ENCODE peak calls at places on chromosomes 3 and 15, in nine cellular contexts. One of them, this sample, is unnamed.
A peak's percentile ranks its signal among the peaks of the same experiment; 100 is the strongest.

GRCh38 chr15:56049577-56049976 is 56.2 kb upstream of the NEDD4 start:
- DNase-seq in endodermal cell: no peak
- DNase-seq in A549: no peak
- DNase-seq in body of pancreas: no peak
- DNase-seq in uterus: no peak
- DNase-seq in SJCRH30: no peak
- DNase-seq in PC-3: no peak
- DNase-seq in neuronal stem cell: no peak
- DNase-seq in tibial nerve: no peak
- DNase-seq in this sample: no peak

GRCh38 chr15:40493089-40493840 is 22.5 kb downstream of the CHST14 start:
- DNase-seq in endodermal cell: no peak
- DNase-seq in A549: no peak
- DNase-seq in body of pancreas: no peak
- DNase-seq in uterus: no peak
- DNase-seq in SJCRH30: no peak
- DNase-seq in PC-3: peak; percentile 45
- DNase-seq in neuronal stem cell: no peak
- DNase-seq in tibial nerve: no peak
- DNase-seq in this sample: no peak

GRCh38 chr3:5013021-5013906 is 34.0 kb downstream of the BHLHE40 start:
- DNase-seq in endodermal cell: peak; percentile 91
- DNase-seq in A549: peak; percentile 95
- DNase-seq in body of pancreas: no peak
- DNase-seq in uterus: no peak
- DNase-seq in SJCRH30: no peak
- DNase-seq in PC-3: peak; percentile 80
- DNase-seq in neuronal stem cell: no peak
- DNase-seq in tibial nerve: no peak
- DNase-seq in this sample: no peak

GRCh38 chr3:177452487-177452886 is 255.2 kb upstream of the TBL1XR1 start:
- DNase-seq in endodermal cell: no peak
- DNase-seq in A549: no peak
- DNase-seq in body of pancreas: no peak
- DNase-seq in uterus: peak; percentile 46
- DNase-seq in SJCRH30: peak; percentile 49
- DNase-seq in PC-3: peak; percentile 25
- DNase-seq in neuronal stem cell: no peak
- DNase-seq in tibial nerve: no peak
- DNase-seq in this sample: no peak

GRCh38 chr15:82810863-82811421 is 1.5 kb downstream of the WHAMM start:
- DNase-seq in endodermal cell: no peak
- DNase-seq in A549: no peak
- DNase-seq in body of pancreas: no peak
- DNase-seq in uterus: no peak
- DNase-seq in SJCRH30: peak; percentile 12
- DNase-seq in PC-3: peak; percentile 10
- DNase-seq in neuronal stem cell: no peak
- DNase-seq in tibial nerve: no peak
- DNase-seq in this sample: no peak

GRCh38 chr15:23877502-23878412 is 190.7 kb upstream of the NDN start:
- DNase-seq in endodermal cell: peak; percentile 92
- DNase-seq in A549: peak; percentile 55
- DNase-seq in body of pancreas: peak; percentile 80
- DNase-seq in uterus: peak; percentile 28
- DNase-seq in SJCRH30: peak; percentile 55
- DNase-seq in PC-3: peak; percentile 55
- DNase-seq in neuronal stem cell: peak; percentile 65
- DNase-seq in tibial nerve: no peak
- DNase-seq in this sample: no peak

GRCh38 chr3:171799501-171799900 is 10.8 kb downstream of the PLD1 start:
- DNase-seq in endodermal cell: no peak
- DNase-seq in A549: no peak
- DNase-seq in body of pancreas: no peak
- DNase-seq in uterus: no peak
- DNase-seq in SJCRH30: no peak
- DNase-seq in PC-3: no peak
- DNase-seq in neuronal stem cell: no peak
- DNase-seq in tibial nerve: no peak
- DNase-seq in this sample: no peak

GRCh38 chr15:22810033-22810734 is 23.7 kb downstream of the NIPA1 start:
- DNase-seq in endodermal cell: no peak
- DNase-seq in A549: no peak
- DNase-seq in body of pancreas: no peak
- DNase-seq in uterus: no peak
- DNase-seq in SJCRH30: no peak
- DNase-seq in PC-3: no peak
- DNase-seq in neuronal stem cell: no peak
- DNase-seq in tibial nerve: no peak
- DNase-seq in this sample: no peak

GRCh38 chr3:143850877-143851276 is 2.6 kb upstream of the SLC9A9 start:
- DNase-seq in endodermal cell: no peak
- DNase-seq in A549: no peak
- DNase-seq in body of pancreas: no peak
- DNase-seq in uterus: no peak
- DNase-seq in SJCRH30: no peak
- DNase-seq in PC-3: no peak
- DNase-seq in neuronal stem cell: no peak
- DNase-seq in tibial nerve: no peak
- DNase-seq in this sample: no peak

GRCh38 chr15:87645723-87646122 is 610.8 kb downstream of the NTRK3 start:
- DNase-seq in endodermal cell: no peak
- DNase-seq in A549: no peak
- DNase-seq in body of pancreas: no peak
- DNase-seq in uterus: no peak
- DNase-seq in SJCRH30: no peak
- DNase-seq in PC-3: no peak
- DNase-seq in neuronal stem cell: no peak
- DNase-seq in tibial nerve: no peak
- DNase-seq in this sample: no peak

GRCh38 chr3:189260556-189261493 is 89.1 kb downstream of the TPRG1 start:
- DNase-seq in endodermal cell: no peak
- DNase-seq in A549: no peak
- DNase-seq in body of pancreas: no peak
- DNase-seq in uterus: peak; percentile 45
- DNase-seq in SJCRH30: no peak
- DNase-seq in PC-3: no peak
- DNase-seq in neuronal stem cell: no peak
- DNase-seq in tibial nerve: no peak
- DNase-seq in this sample: no peak

GRCh38 chr3:177396707-177397106 is 199.4 kb upstream of the TBL1XR1 start:
- DNase-seq in endodermal cell: no peak
- DNase-seq in A549: no peak
- DNase-seq in body of pancreas: no peak
- DNase-seq in uterus: no peak
- DNase-seq in SJCRH30: no peak
- DNase-seq in PC-3: no peak
- DNase-seq in neuronal stem cell: no peak
- DNase-seq in tibial nerve: no peak
- DNase-seq in this sample: no peak

GRCh38 chr3:128807186-128807830 is 72.1 kb upstream of the ACAD9 start:
- DNase-seq in endodermal cell: no peak
- DNase-seq in A549: no peak
- DNase-seq in body of pancreas: no peak
- DNase-seq in uterus: no peak
- DNase-seq in SJCRH30: no peak
- DNase-seq in PC-3: no peak
- DNase-seq in neuronal stem cell: no peak
- DNase-seq in tibial nerve: no peak
- DNase-seq in this sample: no peak

GRCh38 chr15:78203346-78204225 is 30.8 kb downstream of the ACSBG1 start:
- DNase-seq in endodermal cell: no peak
- DNase-seq in A549: no peak
- DNase-seq in body of pancreas: peak; percentile 74
- DNase-seq in uterus: no peak
- DNase-seq in SJCRH30: peak; percentile 76
- DNase-seq in PC-3: no peak
- DNase-seq in neuronal stem cell: no peak
- DNase-seq in tibial nerve: no peak
- DNase-seq in this sample: peak; percentile 7

GRCh38 chr3:27963519-27963918 is 241.4 kb upstream of the EOMES start:
- DNase-seq in endodermal cell: no peak
- DNase-seq in A549: no peak
- DNase-seq in body of pancreas: no peak
- DNase-seq in uterus: no peak
- DNase-seq in SJCRH30: no peak
- DNase-seq in PC-3: no peak
- DNase-seq in neuronal stem cell: no peak
- DNase-seq in tibial nerve: no peak
- DNase-seq in this sample: no peak

GRCh38 chr3:55823001-55823400 is 335.9 kb upstream of the WNT5A start:
- DNase-seq in endodermal cell: no peak
- DNase-seq in A549: no peak
- DNase-seq in body of pancreas: no peak
- DNase-seq in uterus: no peak
- DNase-seq in SJCRH30: no peak
- DNase-seq in PC-3: no peak
- DNase-seq in neuronal stem cell: no peak
- DNase-seq in tibial nerve: no peak
- DNase-seq in this sample: no peak

GRCh38 chr3:150372320-150373118 is 35.6 kb upstream of the TSC22D2 start:
- DNase-seq in endodermal cell: no peak
- DNase-seq in A549: peak; percentile 42
- DNase-seq in body of pancreas: no peak
- DNase-seq in uterus: no peak
- DNase-seq in SJCRH30: peak; percentile 62
- DNase-seq in PC-3: peak; percentile 86
- DNase-seq in neuronal stem cell: no peak
- DNase-seq in tibial nerve: no peak
- DNase-seq in this sample: peak; percentile 74

GRCh38 chr3:170918715-170919114 is 10.3 kb upstream of the EIF5A2 start:
- DNase-seq in endodermal cell: no peak
- DNase-seq in A549: no peak
- DNase-seq in body of pancreas: no peak
- DNase-seq in uterus: no peak
- DNase-seq in SJCRH30: no peak
- DNase-seq in PC-3: no peak
- DNase-seq in neuronal stem cell: no peak
- DNase-seq in tibial nerve: no peak
- DNase-seq in this sample: no peak

DNA sequence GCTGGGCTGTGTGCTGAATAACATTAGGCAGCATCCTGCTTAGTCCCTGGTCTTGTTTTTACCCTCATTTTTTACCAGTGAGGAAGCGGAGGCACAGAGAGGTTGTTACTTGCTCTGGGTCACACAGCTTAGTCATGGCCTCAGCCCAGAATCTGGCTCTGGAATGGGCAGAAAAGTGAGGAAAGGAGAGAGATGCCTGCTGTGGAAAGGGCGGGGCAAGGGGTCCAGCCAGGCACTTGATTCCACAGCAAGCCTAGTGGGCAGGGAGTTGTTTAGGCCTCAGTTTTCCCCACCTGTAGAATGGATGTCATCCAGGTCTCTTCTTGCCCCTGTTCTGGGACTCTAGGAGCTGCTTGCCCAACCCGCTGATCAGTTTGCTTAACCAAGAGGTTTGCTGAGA is 35.9 kb downstream of the SLC6A6 start:
- DNase-seq in endodermal cell: no peak
- DNase-seq in A549: no peak
- DNase-seq in body of pancreas: no peak
- DNase-seq in uterus: no peak
- DNase-seq in SJCRH30: no peak
- DNase-seq in PC-3: no peak
- DNase-seq in neuronal stem cell: no peak
- DNase-seq in tibial nerve: no peak
- DNase-seq in this sample: no peak
- H3K4me1 ChIP-seq in endodermal cell: no peaks in the 10 kb centered on the region
- H3K4me1 ChIP-seq in A549: peaks cover 88% of the 10 kb centered on the region
- H3K4me1 ChIP-seq in body of pancreas: peaks cover 29% of the 10 kb centered on the region
- H3K4me1 ChIP-seq in uterus: peaks cover 15% of the 10 kb centered on the region
- H3K4me1 ChIP-seq in SJCRH30: peaks cover 32% of the 10 kb centered on the region
- H3K4me1 ChIP-seq in PC-3: peaks cover 40% of the 10 kb centered on the region
- H3K4me1 ChIP-seq in neuronal stem cell: peaks cover 30% of the 10 kb centered on the region
- H3K4me1 ChIP-seq in tibial nerve: peaks cover 60% of the 10 kb centered on the region
- H3K4me1 ChIP-seq in this sample: no peaks in the 10 kb centered on the region

GRCh38 chr15:96358006-96358794 is 27.7 kb downstream of the NR2F2 start:
- DNase-seq in endodermal cell: peak; percentile 57
- DNase-seq in A549: no peak
- DNase-seq in body of pancreas: no peak
- DNase-seq in uterus: no peak
- DNase-seq in SJCRH30: no peak
- DNase-seq in PC-3: no peak
- DNase-seq in neuronal stem cell: no peak
- DNase-seq in tibial nerve: no peak
- DNase-seq in this sample: no peak
- H3K4me3 ChIP-seq in endodermal cell: no peak overlapping the region
- H3K4me3 ChIP-seq in A549: no peak overlapping the region
- H3K4me3 ChIP-seq in body of pancreas: no peak overlapping the region
- H3K4me3 ChIP-seq in uterus: peak overlapping the region; percentile 68
- H3K4me3 ChIP-seq in SJCRH30: peak overlapping the region; percentile 70
- H3K4me3 ChIP-seq in PC-3: peak overlapping the region; percentile 88
- H3K4me3 ChIP-seq in neuronal stem cell: no peak overlapping the region
- H3K4me3 ChIP-seq in tibial nerve: peak overlapping the region; percentile 50
- H3K4me3 ChIP-seq in this sample: no peak overlapping the region

GRCh38 chr3:49199244-49199899 is 28.0 kb downstream of the KLHDC8B start:
- DNase-seq in endodermal cell: peak; percentile 90
- DNase-seq in A549: no peak
- DNase-seq in body of pancreas: peak; percentile 81
- DNase-seq in uterus: peak; percentile 96
- DNase-seq in SJCRH30: no peak
- DNase-seq in PC-3: no peak
- DNase-seq in neuronal stem cell: no peak
- DNase-seq in tibial nerve: peak; percentile 81
- DNase-seq in this sample: no peak
- H3K4me1 ChIP-seq in endodermal cell: no peaks in the 10 kb centered on the region
- H3K4me1 ChIP-seq in A549: no peaks in the 10 kb centered on the region
- H3K4me1 ChIP-seq in body of pancreas: peaks cover 5% of the 10 kb centered on the region
- H3K4me1 ChIP-seq in uterus: no peaks in the 10 kb centered on the region
- H3K4me1 ChIP-seq in SJCRH30: no peaks in the 10 kb centered on the region
- H3K4me1 ChIP-seq in PC-3: no peaks in the 10 kb centered on the region
- H3K4me1 ChIP-seq in neuronal stem cell: no peaks in the 10 kb centered on the region
- H3K4me1 ChIP-seq in tibial nerve: peaks cover 9% of the 10 kb centered on the region
- H3K4me1 ChIP-seq in this sample: no peaks in the 10 kb centered on the region

GRCh38 chr3:152300029-152300764 is 31.5 kb downstream of the MBNL1 start:
- DNase-seq in endodermal cell: no peak
- DNase-seq in A549: no peak
- DNase-seq in body of pancreas: no peak
- DNase-seq in uterus: no peak
- DNase-seq in SJCRH30: no peak
- DNase-seq in PC-3: no peak
- DNase-seq in neuronal stem cell: no peak
- DNase-seq in tibial nerve: no peak
- DNase-seq in this sample: peak; percentile 46

GRCh38 chr3:152304160-152304559 is 35.4 kb downstream of the MBNL1 start:
- DNase-seq in endodermal cell: no peak
- DNase-seq in A549: no peak
- DNase-seq in body of pancreas: no peak
- DNase-seq in uterus: no peak
- DNase-seq in SJCRH30: no peak
- DNase-seq in PC-3: no peak
- DNase-seq in neuronal stem cell: no peak
- DNase-seq in tibial nerve: no peak
- DNase-seq in this sample: no peak

GRCh38 chr3:152302521-152303021 is 33.8 kb downstream of the MBNL1 start:
- DNase-seq in endodermal cell: no peak
- DNase-seq in A549: no peak
- DNase-seq in body of pancreas: peak; percentile 80
- DNase-seq in uterus: peak; percentile 78
- DNase-seq in SJCRH30: peak; percentile 53
- DNase-seq in PC-3: peak; percentile 45
- DNase-seq in neuronal stem cell: no peak
- DNase-seq in tibial nerve: no peak
- DNase-seq in this sample: no peak

GRCh38 chr3:152299243-152299976 is 30.7 kb downstream of the MBNL1 start:
- DNase-seq in endodermal cell: no peak
- DNase-seq in A549: no peak
- DNase-seq in body of pancreas: peak; percentile 42
- DNase-seq in uterus: no peak
- DNase-seq in SJCRH30: no peak
- DNase-seq in PC-3: no peak
- DNase-seq in neuronal stem cell: no peak
- DNase-seq in tibial nerve: no peak
- DNase-seq in this sample: no peak

GRCh38 chr3:152301745-152302181 is 33.0 kb downstream of the MBNL1 start:
- DNase-seq in endodermal cell: no peak
- DNase-seq in A549: no peak
- DNase-seq in body of pancreas: no peak
- DNase-seq in uterus: no peak
- DNase-seq in SJCRH30: no peak
- DNase-seq in PC-3: no peak
- DNase-seq in neuronal stem cell: no peak
- DNase-seq in tibial nerve: no peak
- DNase-seq in this sample: no peak
- H3K4me3 ChIP-seq in endodermal cell: no peak overlapping the region
- H3K4me3 ChIP-seq in A549: no peak overlapping the region
- H3K4me3 ChIP-seq in body of pancreas: no peak overlapping the region
- H3K4me3 ChIP-seq in uterus: no peak overlapping the region
- H3K4me3 ChIP-seq in SJCRH30: no peak overlapping the region
- H3K4me3 ChIP-seq in PC-3: no peak overlapping the region
- H3K4me3 ChIP-seq in neuronal stem cell: no peak overlapping the region
- H3K4me3 ChIP-seq in tibial nerve: no peak overlapping the region
- H3K4me3 ChIP-seq in this sample: peak overlapping the region; percentile 35

This sample was measured in HAP-1.